ENCODE peak calls at places on chromosomes 1 and 21, in six cellular contexts. D is AG04450, G is ovary, V is GM23338, L is psoas muscle, X is left lung. F is an unnamed sample.

GRCh38 chr1:15966081-15966955 is 9.6 kb downstream of the ZBTB17 start:
- DNase-seq in D (no peak), G (no peak), V (no peak), L (no peak), X (no peak), F (no peak)

GRCh38 chr1:219587401-219587800 is 25.5 kb downstream of the ZC3H11B start:
- DNase-seq in D (no peak), G (no peak), V (no peak), L (no peak), X (no peak), F (no peak)

GRCh38 chr1:221335161-221336101 is 406.5 kb downstream of the DUSP10 start:
- DNase-seq in D (no peak), G (no peak), V (no peak), L (peak), X (no peak), F (peak)

GRCh38 chr1:14517813-14518180 is 80.7 kb upstream of the KAZN start:
- DNase-seq in D (no peak), G (no peak), V (no peak), L (no peak), X (no peak), F (no peak)

GRCh38 chr1:3607703-3608065 is 3.6 kb downstream of the MEGF6 start:
- DNase-seq in D (no peak), G (no peak), V (no peak), L (no peak), X (no peak), F (no peak)

GRCh38 chr1:23902611-23903278 is 10.4 kb downstream of the CNR2 start:
- DNase-seq in D (no peak), G (no peak), V (peak), L (peak), X (peak), F (no peak)

GRCh38 chr1:109891930-109892329 is 18.7 kb upstream of the CSF1 start:
- DNase-seq in D (no peak), G (no peak), V (no peak), L (peak), X (no peak), F (no peak)

GRCh38 chr1:246435421-246436041 is 71.5 kb downstream of the SMYD3 start:
- DNase-seq in D (no peak), G (no peak), V (peak), L (no peak), X (no peak), F (no peak)

GRCh38 chr1:53340660-53341520 is 13.0 kb upstream of the LRP8 start:
- DNase-seq in D (no peak), G (no peak), V (no peak), L (no peak), X (no peak), F (no peak)

GRCh38 chr1:58780586-58781452 is 3.0 kb downstream of the JUN start:
- DNase-seq in D (no peak), G (no peak), V (peak), L (no peak), X (no peak), F (no peak)

GRCh38 chr1:41708332-41708731 is 210.4 kb downstream of the HIVEP3 start:
- DNase-seq in D (no peak), G (no peak), V (no peak), L (no peak), X (no peak), F (no peak)

GRCh38 chr1:65255088-65256050 is 54.0 kb upstream of the DNAJC6 start:
- DNase-seq in D (no peak), G (no peak), V (peak), L (no peak), X (no peak), F (no peak)

GRCh38 chr1:242788771-242789170 is 264.3 kb upstream of the PLD5 start:
- DNase-seq in D (no peak), G (no peak), V (no peak), L (no peak), X (no peak), F (no peak)

GRCh38 chr1:94120591-94120901 is 402 bp downstream of the ABCA4 start:
- DNase-seq in D (no peak), G (no peak), V (no peak), L (no peak), X (no peak), F (no peak)

GRCh38 chr1:43830802-43831201 is 102.8 kb upstream of the ARTN start:
- DNase-seq in D (no peak), G (no peak), V (no peak), L (no peak), X (no peak), F (no peak)

GRCh38 chr1:26693557-26694184 is 2.1 kb upstream of the ARID1A start:
- DNase-seq in D (no peak), G (no peak), V (no peak), L (no peak), X (no peak), F (no peak)

GRCh38 chr1:33455537-33456301 is 16.7 kb upstream of the ZSCAN20 start:
- DNase-seq in D (peak), G (no peak), V (peak), L (peak), X (no peak), F (peak)

GRCh38 chr1:224866940-224867339 is 62.5 kb upstream of the DNAH14 start:
- DNase-seq in D (no peak), G (no peak), V (no peak), L (no peak), X (no peak), F (no peak)

DNA sequence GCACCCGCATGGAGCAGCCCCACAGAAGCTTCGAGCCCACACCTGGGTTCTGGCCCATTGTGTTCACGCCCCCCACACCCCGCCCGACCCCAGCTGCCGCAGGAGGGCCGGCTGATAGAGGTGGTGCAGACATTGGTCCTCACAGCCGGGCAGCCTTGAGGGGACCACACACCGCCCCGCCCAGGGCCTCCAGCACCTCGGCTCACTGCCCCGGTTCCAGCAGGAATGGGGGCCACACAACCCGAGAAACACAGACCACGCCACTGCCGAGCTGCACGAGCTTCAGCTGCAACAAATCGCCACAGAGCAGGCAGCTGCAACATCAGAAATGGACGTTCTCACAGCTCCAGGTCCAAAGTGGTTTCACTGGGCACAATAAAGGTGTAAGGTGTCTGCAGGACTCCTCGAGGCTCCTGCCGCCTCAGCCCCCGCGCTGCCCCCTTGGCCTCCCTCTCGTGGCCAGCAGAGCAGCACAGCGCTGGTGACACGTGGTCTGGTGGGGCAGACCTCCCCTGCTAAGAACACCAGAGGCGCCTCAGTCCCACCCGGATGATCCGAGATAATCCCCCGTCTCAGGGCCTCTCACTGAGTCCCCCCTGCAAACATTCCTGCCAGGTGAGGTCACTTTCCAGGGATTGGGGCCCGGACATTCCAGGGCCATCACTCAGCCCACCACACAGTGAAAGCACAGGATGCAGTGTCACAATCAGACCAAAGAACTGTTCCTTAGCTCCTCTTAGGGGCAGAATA is 62.3 kb upstream of the ADARB1 start:
- DNase-seq in D (peak), G (peak), V (peak), L (peak), X (peak), F (peak)
- TF ChIP-seq CTCF in D (peak), G (no peak), V (no peak), L (peak), X (no peak), F (peak)

DNA sequence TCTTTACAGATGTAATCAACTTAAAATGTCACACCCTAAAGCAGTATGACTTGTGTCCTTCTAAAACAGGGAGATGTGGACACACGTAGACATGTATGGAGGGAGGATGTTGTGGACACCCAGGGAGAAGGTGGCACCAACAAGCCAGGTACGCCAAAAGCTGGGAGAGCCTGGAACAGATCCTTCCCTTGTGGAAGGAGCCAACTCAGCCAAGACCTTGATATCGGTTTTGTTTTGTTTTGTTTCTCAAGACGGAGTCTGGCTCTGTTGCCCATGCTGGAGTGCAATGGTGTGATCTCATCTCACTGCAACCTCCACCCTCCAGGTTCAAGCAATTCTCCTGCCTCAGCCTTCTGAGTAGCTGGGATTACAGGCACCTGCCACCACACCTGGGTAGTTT is 45.6 kb downstream of the CHAF1B start:
- DNase-seq in D (no peak), G (no peak), V (no peak), L (no peak), X (no peak), F (no peak)
- H3K4me3 ChIP-seq in D (peak), G (no peak), V (no peak), L (peak), X (no peak), F (peak)

DNA sequence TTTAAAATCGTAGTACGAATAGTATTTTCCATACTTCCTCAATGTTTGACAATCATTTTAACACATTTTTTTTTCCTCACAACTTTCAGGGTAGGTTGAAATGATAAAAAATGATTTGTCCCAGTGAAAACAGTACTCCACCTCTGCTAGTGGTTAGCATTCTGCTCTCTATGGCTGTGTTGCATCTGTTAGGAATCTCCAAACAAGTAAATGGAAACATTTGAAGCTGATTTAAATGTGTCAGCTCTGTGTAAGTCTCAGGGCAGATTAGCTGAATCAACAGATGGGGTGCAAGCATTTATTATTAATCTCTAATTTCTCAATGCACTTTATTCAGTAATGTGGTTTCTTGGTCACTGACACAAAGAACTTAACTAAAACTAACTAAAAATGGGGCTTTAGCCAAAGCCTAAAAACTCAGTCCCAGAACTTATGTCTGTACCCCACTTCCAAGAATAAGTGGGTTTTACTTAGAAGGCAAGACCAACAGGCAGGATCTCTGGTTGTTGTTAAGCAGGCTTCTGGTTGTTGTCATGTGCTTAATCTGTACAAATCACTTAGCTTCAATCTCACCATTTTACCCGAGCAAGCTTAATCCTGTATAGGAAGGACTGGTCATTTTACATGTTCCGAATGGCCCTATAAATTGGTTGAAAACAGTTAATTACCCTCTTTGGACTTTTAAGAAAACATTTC is 67.8 kb downstream of the PRRX1 start:
- DNase-seq in D (no peak), G (no peak), V (no peak), L (no peak), X (no peak), F (no peak)
- TF ChIP-seq CTCF in D (no peak), G (no peak), V (no peak), L (no peak), X (no peak), F (no peak)

DNA sequence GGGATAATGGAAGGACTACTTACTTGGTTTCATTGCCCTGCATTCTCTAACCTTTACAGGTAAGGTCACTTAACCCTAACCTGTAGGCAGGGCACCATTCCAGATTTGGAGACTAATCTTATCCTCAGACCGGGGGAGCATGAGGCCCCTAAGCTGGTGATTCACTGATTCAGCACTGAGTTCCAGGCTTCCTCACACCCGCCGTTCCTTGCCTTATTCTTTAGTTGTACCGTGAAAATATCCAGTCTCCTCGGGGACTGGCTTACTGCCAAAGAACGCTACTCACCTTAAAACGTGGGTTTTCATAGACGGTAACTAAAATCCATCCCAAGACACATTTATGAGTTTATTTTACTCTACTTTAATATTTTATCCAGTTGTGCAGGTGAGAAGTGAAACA is 44.3 kb upstream of the COL24A1 start:
- DNase-seq in D (no peak), G (no peak), V (no peak), L (no peak), X (no peak), F (no peak)
- H3K4me3 ChIP-seq in D (no peak), G (no peak), V (no peak), L (no peak), X (no peak), F (no peak)

DNA sequence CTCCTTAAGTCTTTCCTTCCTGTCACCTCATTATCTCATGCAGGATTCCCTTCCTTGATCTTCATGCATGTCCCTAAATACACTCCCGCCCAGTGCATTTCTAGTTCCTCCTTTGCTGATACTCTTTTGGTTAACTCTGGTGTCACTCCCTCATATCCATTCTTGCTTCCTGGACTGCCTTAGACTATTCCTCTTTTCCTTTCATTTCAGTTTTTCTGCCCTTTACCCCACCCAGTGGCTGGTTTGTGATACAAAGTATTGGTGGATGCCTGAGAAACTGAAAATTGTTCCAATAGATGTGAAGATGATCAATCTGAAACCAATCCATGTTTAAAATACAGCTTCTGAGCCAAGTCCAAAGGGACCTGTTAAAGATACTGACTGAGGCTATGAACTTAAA is 553.8 kb upstream of the CAMK1G start:
- DNase-seq in D (no peak), G (no peak), V (peak), L (no peak), X (no peak), F (no peak)
- TF ChIP-seq CTCF in D (no peak), G (no peak), V (peak), L (no peak), X (no peak), F (peak)

DNA sequence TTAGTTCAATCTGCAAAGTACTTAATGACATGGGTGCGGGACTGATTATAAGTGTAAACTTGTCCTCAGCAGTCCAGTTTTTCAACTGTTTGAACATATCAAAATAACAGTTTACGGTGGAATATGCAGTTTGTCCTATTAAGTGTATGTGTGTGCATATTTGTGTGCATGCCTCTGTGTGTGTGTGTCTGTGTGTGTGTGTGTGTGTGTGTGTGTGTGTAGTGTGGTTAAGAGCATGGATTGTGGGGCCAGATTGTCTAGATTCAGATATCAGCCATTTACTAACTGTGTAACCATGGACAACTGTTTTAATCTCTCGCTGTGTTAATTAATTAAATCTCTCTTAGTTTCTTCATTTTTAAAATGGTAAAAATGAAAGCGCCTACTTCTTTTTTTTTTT is 39.0 kb downstream of the NEXN start:
- DNase-seq in D (no peak), G (no peak), V (no peak), L (no peak), X (no peak), F (no peak)
- H3K4me3 ChIP-seq in D (no peak), G (no peak), V (no peak), L (no peak), X (no peak), F (no peak)

DNA sequence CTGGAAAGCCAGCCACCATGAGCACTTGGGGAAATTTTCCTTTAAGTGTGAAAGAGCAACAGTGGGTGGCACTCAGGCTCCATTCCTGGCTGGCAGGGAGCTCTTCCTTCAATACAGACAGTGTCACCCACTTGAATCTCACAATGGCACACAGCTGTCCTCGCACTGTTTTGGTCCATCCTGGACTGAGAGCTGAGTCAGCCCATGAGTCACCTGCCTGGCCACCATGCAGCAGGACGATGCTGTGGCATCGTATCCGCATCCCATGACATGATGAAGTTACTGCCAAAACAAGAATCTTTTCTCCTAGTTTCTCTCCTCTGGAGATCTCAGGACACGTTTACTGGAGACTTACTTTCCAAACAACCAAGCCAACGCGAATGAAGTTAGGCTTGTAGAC is 6.0 kb downstream of the TMPRSS2 start:
- DNase-seq in D (no peak), G (no peak), V (no peak), L (no peak), X (no peak), F (no peak)
- TF ChIP-seq CTCF in D (no peak), G (no peak), V (no peak), L (no peak), X (no peak), F (no peak)

F was measured in epithelial cell of proximal tubule.